ENCODE peak calls at places on chromosome 16, in five cellular contexts. F is A549, W is GM20000, C is kidney tubule cell, M is T-helper 9 cell. Y is an unnamed sample.

GRCh38 chr16:9115277-9115676 is 23.8 kb downstream of the HAPSTR1 start:
- DNase-seq in F (no peak), W (no peak), C (peak), M (no peak), Y (no peak)

GRCh38 chr16:72894291-72895151 is 153.4 kb downstream of the ZFHX3 start:
- DNase-seq in F (no peak), W (no peak), C (peak), M (no peak), Y (no peak)

GRCh38 chr16:77584205-77584859 is 138.0 kb upstream of the NUDT7 start:
- DNase-seq in F (peak), W (peak), C (peak), M (peak), Y (peak)

GRCh38 chr16:73172621-73173312 is 124.8 kb upstream of the ZFHX3 start:
- DNase-seq in F (peak), W (no peak), C (peak), M (no peak), Y (peak)

GRCh38 chr16:71500964-71501363 is 11.8 kb upstream of the ZNF19 start:
- DNase-seq in F (no peak), W (no peak), C (no peak), M (no peak), Y (no peak)

GRCh38 chr16:89170346-89171215 is 967 bp upstream of the CDH15 start:
- DNase-seq in F (no peak), W (no peak), C (peak), M (no peak), Y (no peak)

GRCh38 chr16:59181821-59182420 is 447.8 kb upstream of the GOT2 start:
- DNase-seq in F (no peak), W (no peak), C (no peak), M (no peak), Y (no peak)

GRCh38 chr16:68760671-68761275 is 23.7 kb downstream of the CDH1 start:
- DNase-seq in F (peak), W (peak), C (peak), M (no peak), Y (no peak)

GRCh38 chr16:27761816-27762215 is 211.9 kb downstream of the KATNIP start:
- DNase-seq in F (no peak), W (no peak), C (peak), M (no peak), Y (no peak)

GRCh38 chr16:51839697-51840462 is 688.8 kb upstream of the SALL1 start:
- DNase-seq in F (no peak), W (no peak), C (peak), M (no peak), Y (no peak)

GRCh38 chr16:88725609-88726407 is 19.5 kb downstream of the CTU2 start:
- DNase-seq in F (no peak), W (no peak), C (no peak), M (no peak), Y (no peak)

GRCh38 chr16:2253293-2253692 is 1.9 kb upstream of the ECI1 start:
- DNase-seq in F (no peak), W (no peak), C (no peak), M (no peak), Y (no peak)

GRCh38 chr16:54204756-54205155 is 81.8 kb downstream of the IRX3 start:
- DNase-seq in F (no peak), W (no peak), C (no peak), M (no peak), Y (no peak)

GRCh38 chr16:79571753-79572544 is 28.6 kb downstream of the MAF start:
- DNase-seq in F (no peak), W (no peak), C (no peak), M (no peak), Y (no peak)

GRCh38 chr16:57630931-57631845 is 2.8 kb downstream of the ADGRG1 start:
- DNase-seq in F (no peak), W (no peak), C (peak), M (no peak), Y (no peak)

GRCh38 chr16:75304521-75305363 is 53.3 kb upstream of the BCAR1 start:
- DNase-seq in F (peak), W (no peak), C (peak), M (no peak), Y (no peak)

GRCh38 chr16:74522160-74522559 is 84.8 kb downstream of the GLG1 start:
- DNase-seq in F (no peak), W (no peak), C (no peak), M (no peak), Y (no peak)

GRCh38 chr16:4877298-4877685 is 30.0 kb downstream of the UBN1 start:
- DNase-seq in F (no peak), W (no peak), C (no peak), M (no peak), Y (no peak)

GRCh38 chr16:79066621-79067020 is 533.9 kb downstream of the MAF start:
- DNase-seq in F (no peak), W (no peak), C (no peak), M (no peak), Y (no peak)

GRCh38 chr16:359871-360697 is 7.6 kb upstream of the AXIN1 start:
- DNase-seq in F (no peak), W (no peak), C (no peak), M (no peak), Y (no peak)

GRCh38 chr16:67571981-67572431 is 9.7 kb downstream of the CTCF start:
- DNase-seq in F (no peak), W (no peak), C (no peak), M (no peak), Y (no peak)

GRCh38 chr16:9946022-9946720 is 236.1 kb downstream of the GRIN2A start:
- DNase-seq in F (no peak), W (no peak), C (no peak), M (no peak), Y (no peak)

GRCh38 chr16:31118223-31119155 is 1.0 kb downstream of the KAT8 start:
- DNase-seq in F (no peak), W (no peak), C (peak), M (no peak), Y (no peak)

GRCh38 chr16:61836804-61837398 is 199.3 kb downstream of the CDH8 start:
- DNase-seq in F (no peak), W (no peak), C (no peak), M (no peak), Y (no peak)

GRCh38 chr16:13471036-13471435 is 448.9 kb upstream of the ERCC4 start:
- DNase-seq in F (no peak), W (no peak), C (no peak), M (no peak), Y (no peak)

GRCh38 chr16:79049040-79049439 is 551.5 kb downstream of the MAF start:
- DNase-seq in F (no peak), W (no peak), C (no peak), M (no peak), Y (no peak)

GRCh38 chr16:56617212-56618085 is 8.1 kb upstream of the MT1E start:
- DNase-seq in F (no peak), W (no peak), C (peak), M (peak), Y (no peak)

GRCh38 chr16:4021070-4021779 is 95.0 kb downstream of the ADCY9 start:
- DNase-seq in F (no peak), W (no peak), C (peak), M (no peak), Y (no peak)

GRCh38 chr16:67946966-67947558 is 3.1 kb upstream of the LCAT start:
- DNase-seq in F (no peak), W (no peak), C (no peak), M (no peak), Y (no peak)